ENCODE peak calls at places on chromosomes 16 and 17, in eight cellular contexts. A is progenitor cell of endocrine pancreas; W is body of pancreas; T is fibroblast of lung; F is fibroblast of the conjunctiva; I is NCI-H1092; M is M059J; Q is naive thymus-derived CD8-positive, alpha-beta T cell. L is an unnamed sample.

GRCh38 chr17:76442341-76443338 is 10.3 kb downstream of the UBE2O start:
- DNase-seq in M (no peak), I (no peak), T (no peak), Q (no peak), A (no peak), W (no peak), F (no peak), L (no peak)

GRCh38 chr17:72931635-72932034 is 160.9 kb downstream of the SLC39A11 start:
- DNase-seq in W (no peak), A (no peak), T (no peak), Q (no peak), I (no peak), F (no peak), M (no peak), L (no peak)

GRCh38 chr17:68184816-68185436 is 62.9 kb upstream of the AMZ2 start:
- DNase-seq in F (no peak), Q (peak), T (no peak), M (no peak), W (no peak), I (no peak), A (no peak), L (no peak)

GRCh38 chr17:62627904-62628603 is 584 bp downstream of the MRC2 start:
- DNase-seq in F (peak), A (no peak), M (peak), W (no peak), T (peak), Q (peak), I (no peak), L (no peak)

GRCh38 chr16:4820652-4821051 is 18.2 kb upstream of the ROGDI start:
- DNase-seq in A (no peak), I (no peak), T (no peak), F (no peak), W (no peak), M (no peak), Q (no peak), L (no peak)

GRCh38 chr17:48244121-48244711 is 136.7 kb downstream of the SNX11 start:
- DNase-seq in Q (peak), F (no peak), W (no peak), I (no peak), T (no peak), M (peak), A (no peak), L (no peak)

GRCh38 chr17:76792348-76792747 is 54.4 kb downstream of the MFSD11 start:
- DNase-seq in M (no peak), T (no peak), Q (no peak), A (no peak), W (no peak), F (no peak), I (no peak), L (no peak)

GRCh38 chr16:82660078-82660645 is 33.4 kb downstream of the CDH13 start:
- DNase-seq in T (peak), Q (no peak), I (no peak), W (no peak), M (peak), F (peak), A (no peak), L (no peak)

GRCh38 chr16:67641779-67642708 is 2.9 kb upstream of the CARMIL2 start:
- DNase-seq in M (peak), F (no peak), A (no peak), T (peak), I (peak), W (peak), Q (no peak), L (no peak)

GRCh38 chr16:11796227-11797165 is 562 bp downstream of the ZC3H7A start:
- DNase-seq in A (peak), F (no peak), T (peak), I (no peak), M (peak), W (peak), Q (peak), L (peak)

GRCh38 chr16:586047-586644 is 3.7 kb upstream of the RAB40C start:
- DNase-seq in T (peak), I (no peak), F (no peak), Q (no peak), M (peak), W (no peak), A (no peak), L (no peak)

GRCh38 chr16:46996391-46996790 is 22.9 kb upstream of the DNAJA2 start:
- DNase-seq in A (no peak), W (no peak), M (peak), T (no peak), Q (no peak), F (no peak), I (no peak), L (no peak)

GRCh38 chr16:85220125-85220839 is 108.0 kb upstream of the CIBAR2 start:
- DNase-seq in M (peak), W (peak), Q (no peak), I (peak), F (peak), A (no peak), T (peak), L (no peak)

GRCh38 chr16:30458561-30459394 is 13.1 kb upstream of the SEPHS2 start:
- DNase-seq in T (no peak), I (no peak), A (no peak), W (no peak), F (no peak), Q (peak), M (no peak), L (no peak)

GRCh38 chr16:87150359-87151280 is 166.6 kb downstream of the C16orf95 start:
- DNase-seq in I (no peak), A (no peak), Q (no peak), T (peak), F (no peak), W (no peak), M (no peak), L (no peak)

GRCh38 chr16:88411951-88412576 is 29.3 kb downstream of the ZNF469 start:
- DNase-seq in W (no peak), Q (no peak), A (no peak), T (no peak), M (no peak), F (no peak), I (no peak), L (no peak)